ENCODE peak calls at places on chromosomes 16 and 17, in eight cellular contexts. V is endothelial cell of umbilical vein, G is IMR-90, Q is stomach, X is tibial nerve, H is Peyer's patch, U is uterus, R is heart left ventricle. O is an unnamed sample.

GRCh38 chr16:2712546-2712945 is 7.5 kb downstream of the PRSS27 start:
- DNase-seq in V (no peak), G (no peak), Q (no peak), X (no peak), H (no peak), U (no peak), R (no peak), O (peak)

GRCh38 chr17:19769946-19770652 is 22.0 kb upstream of the ALDH3A1 start:
- DNase-seq in V (peak), G (peak), Q (no peak), X (no peak), H (no peak), U (no peak), R (no peak), O (no peak)

GRCh38 chr17:17698869-17699351 is 17.7 kb downstream of the RAI1 start:
- DNase-seq in V (peak), G (peak), Q (no peak), X (no peak), H (no peak), U (peak), R (no peak), O (peak)

GRCh38 chr17:5846001-5846400 is 224.2 kb upstream of the WSCD1 start:
- DNase-seq in V (no peak), G (no peak), Q (no peak), X (no peak), H (no peak), U (no peak), R (no peak), O (no peak)

GRCh38 chr16:62872339-62872738 is 836.1 kb upstream of the CDH8 start:
- DNase-seq in V (no peak), G (no peak), Q (no peak), X (no peak), H (no peak), U (no peak), R (no peak), O (no peak)

GRCh38 chr16:87407511-87408112 is 15.5 kb downstream of the MAP1LC3B start:
- DNase-seq in V (peak), G (no peak), Q (peak), X (peak), H (peak), U (peak), R (no peak), O (peak)

GRCh38 chr17:1649844-1650409 is at the start of gene RILP:
- DNase-seq in V (peak), G (no peak), Q (peak), X (peak), H (peak), U (peak), R (peak), O (peak)

GRCh38 chr17:20267459-20267842 is 199.9 kb downstream of the LGALS9B start:
- DNase-seq in V (peak), G (no peak), Q (no peak), X (no peak), H (no peak), U (no peak), R (no peak), O (no peak)

GRCh38 chr16:69223882-69224281 is 36.9 kb downstream of the SNTB2 start:
- DNase-seq in V (no peak), G (peak), Q (no peak), X (no peak), H (no peak), U (no peak), R (no peak), O (no peak)

GRCh38 chr16:88407807-88408206 is 25.0 kb downstream of the ZNF469 start:
- DNase-seq in V (no peak), G (no peak), Q (no peak), X (no peak), H (no peak), U (no peak), R (no peak), O (no peak)

GRCh38 chr16:47342055-47342454 is 118.8 kb downstream of the ITFG1 start:
- DNase-seq in V (no peak), G (peak), Q (no peak), X (no peak), H (no peak), U (no peak), R (no peak), O (no peak)

GRCh38 chr17:79916991-79917901 is 78.0 kb upstream of the CBX4 start:
- DNase-seq in V (no peak), G (no peak), Q (no peak), X (no peak), H (peak), U (no peak), R (no peak), O (no peak)

GRCh38 chr16:3665508-3665907 is 11.0 kb downstream of the DNASE1 start:
- DNase-seq in V (no peak), G (no peak), Q (no peak), X (no peak), H (no peak), U (no peak), R (peak), O (no peak)

GRCh38 chr16:1335996-1336395 is 2.6 kb downstream of the BAIAP3 start:
- DNase-seq in V (no peak), G (no peak), Q (no peak), X (no peak), H (no peak), U (no peak), R (no peak), O (no peak)

GRCh38 chr17:73156166-73156840 is 8.5 kb upstream of the SSTR2 start:
- DNase-seq in V (peak), G (peak), Q (peak), X (peak), H (peak), U (peak), R (peak), O (peak)

GRCh38 chr16:75071621-75072020 is 45.0 kb downstream of the LDHD start:
- DNase-seq in V (no peak), G (no peak), Q (no peak), X (no peak), H (no peak), U (no peak), R (no peak), O (no peak)

GRCh38 chr17:1793447-1793806 is 31.6 kb downstream of the SERPINF1 start:
- DNase-seq in V (no peak), G (peak), Q (no peak), X (no peak), H (no peak), U (no peak), R (no peak), O (peak)

GRCh38 chr16:68416057-68417046 is 32.0 kb downstream of the SMPD3 start:
- DNase-seq in V (no peak), G (no peak), Q (peak), X (no peak), H (peak), U (no peak), R (no peak), O (no peak)

GRCh38 chr16:58678716-58679115 is 5.9 kb downstream of the SLC38A7 start:
- DNase-seq in V (no peak), G (no peak), Q (no peak), X (no peak), H (no peak), U (no peak), R (no peak), O (peak)

GRCh38 chr17:58576679-58577367 is 62.4 kb upstream of the MTMR4 start:
- DNase-seq in V (no peak), G (no peak), Q (no peak), X (no peak), H (no peak), U (no peak), R (no peak), O (no peak)

GRCh38 chr16:67235816-67236547 is 9.1 kb downstream of the TMEM208 start:
- DNase-seq in V (no peak), G (no peak), Q (no peak), X (no peak), H (no peak), U (no peak), R (peak), O (no peak)
- TF ChIP-seq POLR2A in V (no peak), G (no peak), Q (no peak), X (no peak), H (no peak), U (no peak), R (no peak), O (no peak)

GRCh38 chr16:21949713-21950260 is 3.4 kb upstream of the UQCRC2 start:
- DNase-seq in V (no peak), G (no peak), Q (no peak), X (no peak), H (no peak), U (no peak), R (no peak), O (no peak)

GRCh38 chr16:21952040-21952792 is 945 bp upstream of the UQCRC2 start:
- DNase-seq in V (peak), G (peak), Q (peak), X (peak), H (peak), U (peak), R (peak), O (peak)

GRCh38 chr16:21950782-21951521 is 2.2 kb upstream of the UQCRC2 start:
- DNase-seq in V (peak), G (peak), Q (no peak), X (peak), H (no peak), U (no peak), R (no peak), O (no peak)

GRCh38 chr16:21953541-21953902 is 361 bp downstream of the UQCRC2 start:
- DNase-seq in V (no peak), G (no peak), Q (no peak), X (no peak), H (no peak), U (no peak), R (no peak), O (no peak)

GRCh38 chr16:21952793-21953540 is at the start of gene UQCRC2:
- DNase-seq in V (peak), G (peak), Q (peak), X (peak), H (peak), U (peak), R (peak), O (peak)
- TF ChIP-seq POLR2A in V (peak), G (peak), Q (peak), X (peak), H (peak), U (peak), R (peak), O (peak)

DNA sequence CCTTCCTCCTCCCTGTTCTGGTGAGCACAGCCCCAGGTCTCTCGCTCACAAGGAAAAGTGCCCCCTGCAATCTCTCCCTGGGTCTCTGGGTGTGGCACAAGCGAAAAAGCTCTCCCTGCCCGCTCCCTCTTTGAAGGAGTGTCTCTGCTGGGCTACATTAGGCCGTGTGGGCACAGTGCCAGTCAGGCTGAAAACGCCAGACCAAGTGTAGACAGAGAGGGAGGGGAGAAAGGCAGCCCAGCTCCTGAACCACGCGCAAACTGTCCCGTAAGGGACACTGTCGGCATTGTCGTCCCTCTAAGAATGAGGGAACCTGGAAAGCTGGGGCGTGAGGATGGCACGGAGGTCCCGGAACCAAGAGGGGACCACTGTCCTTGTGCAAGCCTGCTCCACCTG is 3.9 kb downstream of the SMIM5 start:
- DNase-seq in V (no peak), G (no peak), Q (peak), X (no peak), H (no peak), U (no peak), R (peak), O (no peak)
- TF ChIP-seq POLR2A in V (no peak), G (no peak), Q (no peak), X (no peak), H (no peak), U (no peak), R (no peak), O (no peak)

DNA sequence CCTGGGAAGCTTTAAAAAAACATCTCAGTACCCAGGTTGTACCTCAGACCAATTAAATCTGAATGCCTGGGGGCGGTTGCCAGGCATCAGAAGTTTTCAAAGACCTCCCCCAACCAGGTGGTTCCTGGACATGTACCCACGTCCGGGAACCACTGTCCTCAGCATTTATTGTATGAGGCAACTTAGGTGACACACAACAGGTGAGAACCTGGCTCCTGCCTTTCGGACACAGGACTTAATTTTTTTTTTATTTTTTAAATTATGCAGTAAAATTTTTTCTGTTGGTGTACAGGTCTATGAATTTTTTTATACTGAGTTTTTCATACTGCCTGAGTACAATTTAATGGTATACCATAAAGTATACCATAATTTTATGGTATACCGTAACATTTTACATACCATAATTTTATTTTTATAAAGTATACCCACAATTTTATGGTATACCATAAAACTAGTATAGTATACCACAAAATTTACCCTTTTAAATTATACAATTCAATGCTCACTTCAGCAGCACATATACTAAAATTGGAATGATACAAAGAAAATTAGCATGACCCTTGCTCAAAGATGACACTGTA is 38.7 kb upstream of the DHX8 start:
- DNase-seq in V (no peak), G (no peak), Q (no peak), X (no peak), H (no peak), U (no peak), R (no peak), O (no peak)
- TF ChIP-seq POLR2A in V (no peak), G (no peak), Q (no peak), X (no peak), H (no peak), U (no peak), R (no peak), O (no peak)

DNA sequence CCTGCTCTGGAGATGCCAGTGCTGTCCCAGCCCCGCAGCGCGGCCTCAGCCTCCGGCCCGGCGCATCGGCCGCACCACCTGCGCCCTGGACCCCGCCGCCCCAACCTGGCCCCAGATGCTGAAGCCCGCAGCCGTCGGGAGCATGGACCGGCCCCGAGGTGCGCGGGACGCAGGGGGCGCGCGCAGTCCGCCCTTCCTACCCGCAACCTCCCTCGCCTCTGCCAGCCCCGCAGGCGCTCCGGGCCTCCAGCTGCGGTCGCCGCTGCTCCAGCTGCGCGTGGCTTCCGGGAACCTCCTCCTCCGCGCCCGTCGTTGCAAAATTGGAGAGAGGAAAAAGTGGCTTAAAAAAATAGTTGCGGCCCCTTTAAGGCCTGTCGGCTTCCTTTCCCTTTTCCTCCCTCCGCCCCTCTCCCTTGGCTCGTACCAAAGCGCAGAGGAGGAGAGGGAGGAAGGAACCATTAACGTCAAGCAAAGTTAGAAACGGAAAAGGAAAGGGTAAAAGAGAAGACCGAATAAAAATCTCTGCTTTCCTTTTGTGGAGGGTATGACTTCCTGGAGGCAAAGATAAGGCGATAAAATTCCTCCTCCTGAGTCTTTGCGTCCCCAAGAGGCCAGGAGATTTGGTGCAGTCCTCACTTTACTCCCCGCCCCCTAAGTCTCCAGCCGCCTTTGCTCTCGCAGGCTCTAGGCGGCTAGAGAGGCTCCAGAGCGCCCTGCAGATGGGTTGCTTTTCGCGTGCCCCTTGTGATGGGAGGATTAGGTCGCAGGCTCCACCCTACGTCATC is at the start of gene CDIPT:
- DNase-seq in V (peak), G (peak), Q (peak), X (peak), H (peak), U (peak), R (peak), O (peak)
- TF ChIP-seq POLR2A in V (peak), G (no peak), Q (no peak), X (no peak), H (peak), U (no peak), R (no peak), O (no peak)

GRCh38 chr16:50152807-50153647 is at the start of gene TENT4B:
- DNase-seq in V (peak), G (peak), Q (peak), X (peak), H (peak), U (peak), R (peak), O (peak)
- TF ChIP-seq POLR2A in V (peak), G (peak), Q (no peak), X (peak), H (peak), U (peak), R (no peak), O (peak)

DNA sequence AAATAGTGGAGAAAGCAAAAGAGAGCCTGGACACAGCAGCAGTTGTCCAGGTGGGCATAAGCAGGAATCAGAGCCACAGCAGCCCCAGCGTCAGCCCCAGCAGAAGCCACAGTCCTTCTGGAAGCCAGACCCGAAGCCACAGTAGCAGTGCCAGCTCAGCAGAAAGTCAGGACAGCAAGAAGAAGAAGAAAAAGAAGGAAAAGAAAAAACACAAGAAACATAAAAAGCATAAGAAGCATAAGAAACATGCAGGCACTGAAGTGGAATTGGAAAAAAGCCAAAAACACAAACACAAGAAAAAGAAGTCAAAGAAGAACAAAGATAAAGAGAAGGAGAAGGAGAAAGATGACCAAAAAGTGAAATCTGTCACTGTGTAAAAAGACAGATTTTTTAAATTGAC is 32.7 kb downstream of the RBBP6 start:
- DNase-seq in V (no peak), G (no peak), Q (no peak), X (no peak), H (no peak), U (no peak), R (no peak), O (no peak)
- TF ChIP-seq POLR2A in V (no peak), G (no peak), Q (no peak), X (no peak), H (no peak), U (no peak), R (no peak), O (no peak)

O was measured in sigmoid colon.